ENCODE peak calls at places on chromosomes 11 and 22, in five cellular contexts. V is naive thymus-derived CD4-positive, alpha-beta T cell; E is PC-3; O is RWPE2; U is activated effector memory CD4-positive, alpha-beta T cell treated with anti-CD3 and anti-CD28 coated beads, Interleukin-2, amount 50 U/mL, for 16 hours. D is an unnamed sample.

GRCh38 chr22:23067023-23067650 is 3.2 kb upstream of the GNAZ start:
- DNase-seq in V (no peak), E (no peak), O (peak), U (peak), D (no peak)

GRCh38 chr22:23176645-23177027 is 3.7 kb upstream of the BCR start:
- DNase-seq in V (no peak), E (no peak), O (no peak), U (no peak), D (no peak)

GRCh38 chr22:38240734-38241252 is 32.0 kb downstream of the TMEM184B start:
- DNase-seq in V (no peak), E (peak), O (no peak), U (no peak), D (peak)

GRCh38 chr11:22792497-22792896 is 37.1 kb downstream of the SVIP start:
- DNase-seq in V (no peak), E (peak), O (no peak), U (no peak), D (peak)

GRCh38 chr11:34302046-34302921 is 55.5 kb downstream of the ABTB2 start:
- DNase-seq in V (no peak), E (peak), O (no peak), U (no peak), D (peak)

GRCh38 chr22:26887456-26887855 is 230.1 kb downstream of the MIAT start:
- DNase-seq in V (no peak), E (no peak), O (no peak), U (no peak), D (peak)

GRCh38 chr11:18865261-18865660 is 73.7 kb upstream of the PTPN5 start:
- DNase-seq in V (no peak), E (no peak), O (no peak), U (no peak), D (no peak)

GRCh38 chr11:24253237-24253760 is 243.6 kb upstream of the LUZP2 start:
- DNase-seq in V (no peak), E (no peak), O (no peak), U (no peak), D (no peak)

D was measured in AG10803.